ENCODE peak calls at places on chromosomes 7 and 10, in five cellular contexts. One of them, this sample, is unnamed.

GRCh38 chr7:22718200-22718711 is 8.7 kb upstream of the IL6 start:
- DNase-seq in GM23338: no peak
- DNase-seq in T-helper 9 cell: no peak
- DNase-seq in K562: no peak
- DNase-seq in effector CD8-positive, alpha-beta T cell: no peak
- DNase-seq in this sample: no peak

GRCh38 chr7:25849361-25850184 is 302.4 kb upstream of the NFE2L3 start:
- DNase-seq in T-helper 9 cell: no peak
- DNase-seq in K562: no peak
- DNase-seq in effector CD8-positive, alpha-beta T cell: no peak
- DNase-seq in GM23338: no peak
- DNase-seq in this sample: peak; percentile 52

GRCh38 chr7:103843689-103844480 is 145.6 kb downstream of the RELN start:
- DNase-seq in effector CD8-positive, alpha-beta T cell: no peak
- DNase-seq in T-helper 9 cell: no peak
- DNase-seq in GM23338: no peak
- DNase-seq in K562: peak; percentile 68
- DNase-seq in this sample: peak; percentile 87

GRCh38 chr10:88919041-88919440 is 33.5 kb downstream of the ACTA2 start:
- DNase-seq in effector CD8-positive, alpha-beta T cell: no peak
- DNase-seq in GM23338: no peak
- DNase-seq in T-helper 9 cell: no peak
- DNase-seq in K562: no peak
- DNase-seq in this sample: no peak

GRCh38 chr7:99422091-99422624 is 13.4 kb downstream of the BUD31 start:
- DNase-seq in effector CD8-positive, alpha-beta T cell: no peak
- DNase-seq in GM23338: peak; percentile 16
- DNase-seq in K562: no peak
- DNase-seq in T-helper 9 cell: no peak
- DNase-seq in this sample: peak; percentile 46

GRCh38 chr7:29771081-29771832 is 35.1 kb upstream of the WIPF3 start:
- DNase-seq in K562: no peak
- DNase-seq in effector CD8-positive, alpha-beta T cell: no peak
- DNase-seq in GM23338: no peak
- DNase-seq in T-helper 9 cell: no peak
- DNase-seq in this sample: no peak

GRCh38 chr7:75642810-75643486 is 95.8 kb downstream of the HIP1 start:
- DNase-seq in effector CD8-positive, alpha-beta T cell: peak; percentile 46
- DNase-seq in T-helper 9 cell: peak; percentile 41
- DNase-seq in GM23338: peak; percentile 95
- DNase-seq in K562: peak; percentile 87
- DNase-seq in this sample: peak; percentile 66

GRCh38 chr10:88131561-88132139 is 268.2 kb downstream of the PTEN start:
- DNase-seq in effector CD8-positive, alpha-beta T cell: no peak
- DNase-seq in T-helper 9 cell: no peak
- DNase-seq in GM23338: peak; percentile 30
- DNase-seq in K562: no peak
- DNase-seq in this sample: no peak

GRCh38 chr7:90816511-90817142 is 220.5 kb downstream of the CDK14 start:
- DNase-seq in K562: no peak
- DNase-seq in T-helper 9 cell: no peak
- DNase-seq in GM23338: no peak
- DNase-seq in effector CD8-positive, alpha-beta T cell: no peak
- DNase-seq in this sample: no peak

GRCh38 chr10:43117777-43118583 is 20.3 kb upstream of the CSGALNACT2 start:
- DNase-seq in effector CD8-positive, alpha-beta T cell: no peak
- DNase-seq in K562: no peak
- DNase-seq in T-helper 9 cell: no peak
- DNase-seq in GM23338: no peak
- DNase-seq in this sample: no peak

GRCh38 chr7:4841007-4841784 is 20.6 kb downstream of the PAPOLB start:
- DNase-seq in K562: no peak
- DNase-seq in GM23338: no peak
- DNase-seq in effector CD8-positive, alpha-beta T cell: no peak
- DNase-seq in T-helper 9 cell: no peak
- DNase-seq in this sample: no peak

GRCh38 chr7:28958235-28958945 is at the start of gene TRIL:
- DNase-seq in GM23338: peak; percentile 79
- DNase-seq in K562: no peak
- DNase-seq in T-helper 9 cell: no peak
- DNase-seq in effector CD8-positive, alpha-beta T cell: no peak
- DNase-seq in this sample: no peak

GRCh38 chr7:38563736-38564135 is 67.4 kb downstream of the AMPH start:
- DNase-seq in effector CD8-positive, alpha-beta T cell: no peak
- DNase-seq in K562: no peak
- DNase-seq in T-helper 9 cell: no peak
- DNase-seq in GM23338: no peak
- DNase-seq in this sample: no peak

GRCh38 chr7:31776616-31777015 is 89.6 kb downstream of the PPP1R17 start:
- DNase-seq in T-helper 9 cell: no peak
- DNase-seq in K562: no peak
- DNase-seq in GM23338: no peak
- DNase-seq in effector CD8-positive, alpha-beta T cell: no peak
- DNase-seq in this sample: no peak

GRCh38 chr7:45867471-45867870 is 5.4 kb downstream of the CCDC201 start:
- DNase-seq in effector CD8-positive, alpha-beta T cell: no peak
- DNase-seq in K562: no peak
- DNase-seq in GM23338: no peak
- DNase-seq in T-helper 9 cell: no peak
- DNase-seq in this sample: no peak

GRCh38 chr10:28587970-28588290 is 55.0 kb downstream of the WAC start:
- DNase-seq in K562: no peak
- DNase-seq in T-helper 9 cell: no peak
- DNase-seq in GM23338: no peak
- DNase-seq in effector CD8-positive, alpha-beta T cell: no peak
- DNase-seq in this sample: no peak

GRCh38 chr7:122425731-122426130 is 121.2 kb upstream of the FEZF1 start:
- DNase-seq in T-helper 9 cell: no peak
- DNase-seq in GM23338: no peak
- DNase-seq in effector CD8-positive, alpha-beta T cell: no peak
- DNase-seq in K562: no peak
- DNase-seq in this sample: no peak

GRCh38 chr10:75436896-75437295 is 5.5 kb downstream of the LRMDA start:
- DNase-seq in K562: no peak
- DNase-seq in T-helper 9 cell: no peak
- DNase-seq in effector CD8-positive, alpha-beta T cell: no peak
- DNase-seq in GM23338: no peak
- DNase-seq in this sample: no peak